ENCODE peak calls at places on chromosomes 3 and 15, in nine cellular contexts. B is progenitor cell of endocrine pancreas, S is right atrium auricular region, W is pancreas, K is dorsolateral prefrontal cortex, A is bronchial epithelial cell, L is H9, X is mesothelial cell of epicardium, H is astrocyte. R is an unnamed sample.

GRCh38 chr3:156643729-156644389 is 30.5 kb upstream of the TIPARP start:
- DNase-seq in B (no peak), S (no peak), W (no peak), K (no peak), A (no peak), L (no peak), X (no peak), H (peak), R (no peak)

GRCh38 chr15:74893627-74894026 is 3.8 kb downstream of the MPI start:
- DNase-seq in B (no peak), S (no peak), W (no peak), K (no peak), A (no peak), L (no peak), X (no peak), H (no peak), R (no peak)

GRCh38 chr3:142993958-142994442 is 7.4 kb upstream of the U2SURP start:
- DNase-seq in B (peak), S (peak), W (no peak), K (peak), A (peak), L (peak), X (no peak), H (peak), R (peak)

GRCh38 chr3:104779324-104779723 is 587.4 kb upstream of the ALCAM start:
- DNase-seq in B (no peak), S (no peak), W (no peak), K (no peak), A (no peak), L (no peak), X (no peak), H (no peak), R (no peak)

GRCh38 chr15:88627463-88627862 is 6.3 kb downstream of the AEN start:
- DNase-seq in B (no peak), S (no peak), W (no peak), K (no peak), A (peak), L (no peak), X (no peak), H (no peak), R (no peak)

GRCh38 chr3:72111265-72111972 is 326.5 kb upstream of the PROK2 start:
- DNase-seq in B (no peak), S (no peak), W (no peak), K (no peak), A (no peak), L (no peak), X (no peak), H (no peak), R (no peak)

GRCh38 chr3:138397983-138398382 is 36.4 kb upstream of the ESYT3 start:
- DNase-seq in B (no peak), S (no peak), W (no peak), K (no peak), A (no peak), L (peak), X (no peak), H (no peak), R (no peak)

GRCh38 chr3:47991341-47991740 is 24.9 kb downstream of the MAP4 start:
- DNase-seq in B (no peak), S (no peak), W (no peak), K (no peak), A (no peak), L (no peak), X (no peak), H (no peak), R (no peak)

GRCh38 chr3:50620846-50621245 is 3.9 kb downstream of the MAPKAPK3 start:
- DNase-seq in B (no peak), S (no peak), W (no peak), K (no peak), A (no peak), L (no peak), X (no peak), H (no peak), R (no peak)

GRCh38 chr15:45268135-45268534 is 16.1 kb downstream of the SLC28A2 start:
- DNase-seq in B (no peak), S (no peak), W (peak), K (no peak), A (peak), L (peak), X (no peak), H (no peak), R (no peak)
- TF ChIP-seq CTCF in B (no peak), S (no peak), W (no peak), K (no peak), A (peak), L (peak), X (no peak), H (no peak), R (no peak)

DNA sequence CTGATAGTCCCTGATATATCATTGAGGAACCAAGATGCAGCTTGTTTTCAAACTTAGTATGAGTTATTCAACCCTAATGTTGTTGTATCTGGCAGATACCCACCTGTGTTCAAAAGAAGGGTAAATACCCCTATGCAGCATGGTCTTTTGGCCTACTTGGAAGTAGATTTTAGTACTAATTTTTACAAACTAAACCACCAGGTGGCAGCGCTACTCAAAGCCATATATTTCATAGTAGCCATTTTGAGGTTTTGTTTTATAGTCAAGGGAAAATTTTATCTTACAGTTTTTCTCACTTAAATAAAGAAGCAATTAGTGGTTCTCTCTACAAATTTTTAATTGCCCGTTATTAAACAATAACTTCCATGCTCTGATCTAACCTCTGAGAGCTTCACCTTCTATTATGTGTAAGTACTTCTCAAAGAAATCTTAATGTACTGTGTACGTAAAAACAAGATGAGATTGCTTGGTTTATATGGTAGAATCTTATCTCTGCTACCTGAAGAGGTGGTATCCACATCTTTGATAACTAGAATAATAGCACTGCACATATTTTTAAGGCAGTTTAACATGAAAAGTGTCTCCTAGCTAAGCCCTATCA is 31.5 kb upstream of the MLF1 start:
- DNase-seq in B (no peak), S (no peak), W (peak), K (no peak), A (peak), L (no peak), X (no peak), H (peak), R (peak)
- TF ChIP-seq CTCF in B (peak), S (peak), W (no peak), K (peak), A (peak), L (peak), X (peak), H (peak), R (no peak)

GRCh38 chr15:52228928-52229327 is 37.7 kb upstream of the GNB5 start:
- DNase-seq in B (no peak), S (no peak), W (peak), K (no peak), A (peak), L (peak), X (no peak), H (no peak), R (no peak)
- TF ChIP-seq CTCF in B (no peak), S (no peak), W (no peak), K (no peak), A (peak), L (no peak), X (no peak), H (no peak), R (no peak)

GRCh38 chr3:174000675-174001074 is 603.1 kb downstream of the NLGN1 start:
- DNase-seq in B (no peak), S (no peak), W (no peak), K (no peak), A (no peak), L (no peak), X (no peak), H (no peak), R (no peak)

DNA sequence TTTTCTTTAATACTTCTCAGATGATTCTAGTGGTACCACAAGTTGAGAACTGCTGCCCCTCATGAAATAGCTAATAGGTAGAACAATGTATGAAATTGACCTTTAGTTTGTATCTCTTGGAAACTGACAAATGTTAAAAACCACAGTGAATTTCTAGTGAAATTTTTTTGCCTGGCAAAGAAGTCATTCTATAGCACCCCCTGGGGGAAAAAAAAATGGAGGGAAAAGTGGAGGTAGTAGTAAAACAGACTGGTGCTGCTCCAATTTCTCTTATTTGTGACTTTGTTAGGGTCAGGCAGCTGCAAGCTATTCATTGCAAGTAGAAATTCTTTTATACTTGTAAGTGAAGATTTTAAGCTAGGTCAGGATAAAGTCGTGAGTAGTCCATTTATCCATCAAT is 605.0 kb downstream of the NLGN1 start:
- DNase-seq in B (no peak), S (no peak), W (no peak), K (no peak), A (no peak), L (no peak), X (no peak), H (no peak), R (no peak)
- TF ChIP-seq CTCF in B (peak), S (no peak), W (no peak), K (peak), A (peak), L (peak), X (no peak), H (peak), R (no peak)

GRCh38 chr3:167872941-167873340 is 137.4 kb downstream of the SERPINI1 start:
- DNase-seq in B (no peak), S (no peak), W (no peak), K (no peak), A (peak), L (no peak), X (no peak), H (no peak), R (no peak)
- TF ChIP-seq CTCF in B (peak), S (no peak), W (no peak), K (peak), A (peak), L (peak), X (peak), H (peak), R (no peak)